ENCODE peak calls at places on chromosome 22, in ten cellular contexts. V, O, N, G, P, B, U, K, W and T are unnamed samples.

GRCh38 chr22:43795320-43795719 is 16.8 kb downstream of the EFCAB6 start:
- DNase-seq in V (no peak), O (no peak), N (no peak), G (no peak), P (no peak), B (no peak), U (no peak), K (no peak), W (no peak), T (no peak)

GRCh38 chr22:36409911-36410756 is 22.4 kb upstream of the MYH9 start:
- DNase-seq in V (peak), O (peak), N (peak), G (peak), P (peak), B (peak), U (no peak), K (peak), W (peak), T (peak)

GRCh38 chr22:22981670-22982571 is 88.4 kb upstream of the GNAZ start:
- DNase-seq in V (no peak), O (no peak), N (no peak), G (no peak), P (no peak), B (no peak), U (no peak), K (no peak), W (no peak), T (no peak)

GRCh38 chr22:28978863-28979799 is 82.5 kb downstream of the C22orf31 start:
- DNase-seq in V (no peak), O (no peak), N (no peak), G (no peak), P (no peak), B (no peak), U (no peak), K (no peak), W (no peak), T (no peak)

GRCh38 chr22:36871669-36872081 is 10.9 kb downstream of the NCF4 start:
- DNase-seq in V (no peak), O (no peak), N (no peak), G (no peak), P (no peak), B (no peak), U (no peak), K (peak), W (no peak), T (peak)

GRCh38 chr22:25437414-25438160 is 126.9 kb upstream of the GRK3 start:
- DNase-seq in V (no peak), O (no peak), N (no peak), G (no peak), P (no peak), B (no peak), U (no peak), K (peak), W (no peak), T (peak)

GRCh38 chr22:24834845-24835570 is 29.0 kb downstream of the SGSM1 start:
- DNase-seq in V (peak), O (peak), N (no peak), G (no peak), P (no peak), B (peak), U (no peak), K (peak), W (no peak), T (peak)

GRCh38 chr22:45717787-45718186 is 46.2 kb downstream of the ATXN10 start:
- DNase-seq in V (no peak), O (peak), N (no peak), G (no peak), P (no peak), B (no peak), U (no peak), K (no peak), W (no peak), T (no peak)